ENCODE peak calls at places on chromosome 21, in eight cellular contexts. P, L, Y, B, F, G, R and H are unnamed samples.

GRCh38 chr21:28790335-28790734 is 202.3 kb downstream of the LTN1 start:
- DNase-seq in B (no peak), F (no peak), P (no peak), L (no peak), Y (no peak), R (no peak), G (no peak), H (no peak)

GRCh38 chr21:20997633-20998455 is at the start of gene NCAM2:
- DNase-seq in Y (peak; percentile 47), R (peak; percentile 83), B (peak; percentile 77), P (peak; percentile 72), G (peak; percentile 69), F (no peak), L (peak; percentile 77), H (no peak)

GRCh38 chr21:33362044-33362555 is 37.3 kb downstream of the IFNAR1 start:
- DNase-seq in P (no peak), G (no peak), F (peak; percentile 81), B (no peak), R (peak; percentile 92), L (peak; percentile 21), Y (no peak), H (no peak)

GRCh38 chr21:37564341-37564923 is 197.9 kb downstream of the DYRK1A start:
- DNase-seq in Y (peak; percentile 81), B (peak; percentile 87), G (peak; percentile 75), L (peak; percentile 69), F (peak; percentile 72), R (peak; percentile 64), P (peak; percentile 95), H (peak; percentile 97)

GRCh38 chr21:33971492-33972013 is 55.9 kb upstream of the ATP5PO start:
- DNase-seq in L (no peak), Y (no peak), P (no peak), F (no peak), B (no peak), R (no peak), G (no peak), H (peak; percentile 28)

GRCh38 chr21:18350216-18350615 is 53.4 kb downstream of the TMPRSS15 start:
- DNase-seq in Y (no peak), F (no peak), L (no peak), B (no peak), P (no peak), G (no peak), R (no peak), H (no peak)

GRCh38 chr21:21114456-21114855 is 116.2 kb downstream of the NCAM2 start:
- DNase-seq in L (no peak), R (no peak), F (no peak), Y (no peak), B (no peak), P (no peak), G (no peak), H (no peak)

GRCh38 chr21:44425307-44425894 is 29.9 kb upstream of the LRRC3 start:
- DNase-seq in G (no peak), Y (no peak), R (peak; percentile 32), P (no peak), B (no peak), L (no peak), F (no peak), H (peak; percentile 56)

GRCh38 chr21:32537569-32537881 is 47.8 kb downstream of the TCP10L start:
- DNase-seq in G (no peak), B (no peak), Y (no peak), P (no peak), R (peak; percentile 10), F (no peak), L (no peak), H (no peak)

GRCh38 chr21:46079357-46080170 is 18.3 kb upstream of the COL6A2 start:
- DNase-seq in F (no peak), L (no peak), G (peak; percentile 24), P (peak; percentile 62), Y (no peak), R (peak; percentile 19), B (no peak), H (peak; percentile 73)

GRCh38 chr21:46077674-46078101 is 20.2 kb upstream of the COL6A2 start:
- DNase-seq in R (peak; percentile 18), F (peak; percentile 3), P (no peak), Y (peak; percentile 10), B (no peak), L (no peak), G (no peak), H (peak; percentile 38)

GRCh38 chr21:46080171-46081021 is 17.5 kb upstream of the COL6A2 start:
- DNase-seq in P (peak; percentile 82), B (peak; percentile 78), R (peak; percentile 33), G (peak; percentile 33), L (peak; percentile 43), Y (peak; percentile 13), F (no peak), H (no peak)

GRCh38 chr21:46078322-46078981 is 19.5 kb upstream of the COL6A2 start:
- DNase-seq in Y (peak; percentile 14), L (no peak), F (peak; percentile 6), R (peak; percentile 26), G (no peak), P (peak; percentile 64), B (peak; percentile 68), H (peak; percentile 72)

GRCh38 chr21:46078984-46079356 is 18.9 kb upstream of the COL6A2 start:
- DNase-seq in G (no peak), F (no peak), B (peak; percentile 76), Y (peak; percentile 17), L (no peak), P (peak; percentile 39), R (no peak), H (no peak)
- H3K27ac ChIP-seq in G (no peak overlapping the region), F (no peak overlapping the region), B (no peak overlapping the region), Y (peak overlapping the region; percentile 79), L (no peak overlapping the region), P (no peak overlapping the region), R (no peak overlapping the region), H (peak overlapping the region; percentile 41)

GRCh38 chr21:42095581-42095980 is 24.5 kb downstream of the UMODL1 start:
- DNase-seq in B (no peak), L (no peak), G (no peak), Y (no peak), F (no peak), P (no peak), R (no peak), H (no peak)

GRCh38 chr21:42096593-42096992 is 25.5 kb downstream of the UMODL1 start:
- DNase-seq in R (no peak), L (no peak), G (no peak), P (no peak), F (no peak), B (peak; percentile 42), Y (no peak), H (no peak)

GRCh38 chr21:42092805-42093590 is 21.9 kb downstream of the UMODL1 start:
- DNase-seq in G (no peak), Y (no peak), R (no peak), F (no peak), L (no peak), B (no peak), P (no peak), H (no peak)

GRCh38 chr21:42093991-42094417 is 22.9 kb downstream of the UMODL1 start:
- DNase-seq in L (peak; percentile 19), F (no peak), Y (peak; percentile 76), G (no peak), R (no peak), B (no peak), P (peak; percentile 55), H (peak; percentile 96)

DNA sequence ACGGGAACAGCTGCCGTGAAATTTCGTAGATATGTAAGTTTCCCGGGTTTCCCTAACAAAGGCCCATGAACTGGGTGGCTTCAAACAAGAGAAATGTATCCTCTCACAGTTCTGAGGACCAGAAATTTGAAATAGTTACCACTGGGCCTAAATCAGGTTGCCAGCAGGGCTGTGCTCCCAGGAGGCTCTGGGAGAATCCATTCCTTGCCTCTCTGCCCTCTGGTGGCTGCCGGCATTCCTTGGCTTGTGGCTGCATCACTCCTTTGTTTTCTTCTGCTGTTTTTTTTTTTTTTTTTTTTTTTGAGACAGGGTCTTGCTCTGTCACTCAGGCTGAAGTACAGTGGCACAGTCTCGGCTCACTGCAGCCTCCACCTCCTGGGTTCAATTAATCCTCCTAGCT is 23.7 kb downstream of the UMODL1 start:
- DNase-seq in Y (no peak), L (no peak), B (no peak), P (no peak), F (no peak), R (no peak), G (no peak), H (no peak)
- H3K27ac ChIP-seq in Y (peak overlapping the region; percentile 79), L (no peak overlapping the region), B (no peak overlapping the region), P (no peak overlapping the region), F (no peak overlapping the region), R (no peak overlapping the region), G (no peak overlapping the region), H (peak overlapping the region; percentile 91)

DNA sequence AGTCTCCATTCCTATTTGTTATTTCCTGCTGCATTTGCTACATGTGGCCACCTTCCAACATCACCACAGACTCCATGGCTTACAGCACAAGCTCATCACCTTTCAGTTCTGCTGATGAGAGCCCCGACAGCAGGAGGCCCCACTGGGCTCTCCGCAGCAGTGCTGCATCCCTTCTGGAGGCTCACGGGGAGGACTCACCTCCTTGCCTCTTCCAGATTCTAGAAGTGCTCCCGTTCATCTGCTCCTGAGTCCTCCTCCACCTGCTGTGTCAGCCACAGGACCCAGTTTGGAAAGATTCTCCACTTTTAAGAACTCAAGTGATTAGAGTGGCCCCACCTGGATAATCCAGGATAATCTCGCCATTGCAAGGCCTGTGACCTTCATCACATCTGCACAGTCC is 167.6 kb downstream of the PCBP3 start:
- DNase-seq in L (no peak), R (no peak), P (no peak), Y (no peak), G (no peak), B (no peak), F (no peak), H (no peak)
- H3K27ac ChIP-seq in L (no peak overlapping the region), R (no peak overlapping the region), P (no peak overlapping the region), Y (no peak overlapping the region), G (no peak overlapping the region), B (no peak overlapping the region), F (no peak overlapping the region), H (no peak overlapping the region)

DNA sequence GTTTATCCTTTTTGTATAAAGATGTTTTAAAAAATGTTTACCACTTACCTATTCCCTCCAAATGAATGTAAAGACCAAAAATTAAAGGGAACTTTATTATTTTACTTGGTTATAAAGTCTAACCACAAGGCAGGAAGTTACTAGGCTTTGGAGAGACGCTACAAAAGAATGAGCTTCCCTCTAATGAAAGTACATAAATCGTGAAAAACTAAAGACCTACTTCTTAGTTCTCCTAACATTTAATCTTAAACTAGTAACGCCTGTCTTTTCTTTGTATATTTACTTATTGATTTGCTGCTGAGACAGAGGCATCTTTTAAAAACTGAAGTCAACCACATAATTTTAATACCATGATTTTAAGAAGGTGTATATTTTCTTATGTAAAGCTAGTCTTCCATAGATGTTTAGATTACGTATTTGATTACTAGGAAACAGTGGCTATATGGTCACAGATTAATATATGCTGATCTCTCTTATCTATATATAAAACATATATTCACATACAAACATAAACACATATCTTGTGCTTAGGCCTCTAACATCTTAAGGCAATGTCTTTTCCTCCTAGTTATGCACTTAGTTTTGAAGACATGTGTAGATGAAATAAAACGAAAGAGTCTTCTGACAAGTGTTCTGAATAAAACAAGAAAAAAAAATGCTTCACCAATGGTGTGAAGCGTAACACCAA is 466.9 kb downstream of the USP25 start:
- DNase-seq in F (no peak), L (no peak), G (no peak), R (no peak), B (no peak), Y (no peak), P (no peak), H (no peak)
- H3K27ac ChIP-seq in F (peak overlapping the region; percentile 35), L (peak overlapping the region; percentile 81), G (peak overlapping the region; percentile 39), R (no peak overlapping the region), B (no peak overlapping the region), Y (peak overlapping the region; percentile 81), P (peak overlapping the region; percentile 77), H (peak overlapping the region; percentile 73)